ENCODE peak calls at places on chromosomes 3 and 15, in four cellular contexts. L, X, Y and H are unnamed samples.

GRCh38 chr15:57440167-57440566 is 63.9 kb downstream of the CGNL1 start:
- DNase-seq in L (no peak), X (no peak), Y (no peak), H (no peak)

GRCh38 chr15:39363761-39364586 is 216.9 kb upstream of the THBS1 start:
- DNase-seq in L (no peak), X (peak), Y (no peak), H (no peak)

GRCh38 chr3:48440590-48440958 is 517 bp downstream of the TMA7 start:
- DNase-seq in L (no peak), X (no peak), Y (no peak), H (peak)

GRCh38 chr3:132879651-132880050 is 157.4 kb upstream of the NPHP3 start:
- DNase-seq in L (no peak), X (no peak), Y (no peak), H (no peak)

GRCh38 chr15:95733931-95734330 is 596.6 kb upstream of the NR2F2 start:
- DNase-seq in L (no peak), X (peak), Y (no peak), H (no peak)

GRCh38 chr3:4983739-4984510 is 4.7 kb downstream of the BHLHE40 start:
- DNase-seq in L (peak), X (peak), Y (peak), H (no peak)

GRCh38 chr3:58666683-58667082 is at the start of gene FAM3D:
- DNase-seq in L (peak), X (peak), Y (peak), H (no peak)

GRCh38 chr3:190848891-190849290 is 13.6 kb downstream of the GMNC start:
- DNase-seq in L (no peak), X (peak), Y (no peak), H (no peak)

GRCh38 chr3:197181751-197182150 is 116.7 kb downstream of the DLG1 start:
- DNase-seq in L (no peak), X (no peak), Y (peak), H (no peak)

GRCh38 chr15:71545223-71545760 is 265.1 kb upstream of the NR2E3 start:
- DNase-seq in L (no peak), X (no peak), Y (no peak), H (no peak)

GRCh38 chr3:130607553-130608154 is 90.7 kb downstream of the COL6A6 start:
- DNase-seq in L (no peak), X (no peak), Y (no peak), H (no peak)

GRCh38 chr3:113825090-113825489 is 13.5 kb upstream of the GRAMD1C start:
- DNase-seq in L (no peak), X (peak), Y (no peak), H (no peak)

GRCh38 chr3:115713247-115713646 is 89.9 kb downstream of the GAP43 start:
- DNase-seq in L (no peak), X (no peak), Y (peak), H (no peak)

GRCh38 chr15:66080791-66081475 is 172.6 kb downstream of the MEGF11 start:
- DNase-seq in L (peak), X (no peak), Y (no peak), H (no peak)

DNA sequence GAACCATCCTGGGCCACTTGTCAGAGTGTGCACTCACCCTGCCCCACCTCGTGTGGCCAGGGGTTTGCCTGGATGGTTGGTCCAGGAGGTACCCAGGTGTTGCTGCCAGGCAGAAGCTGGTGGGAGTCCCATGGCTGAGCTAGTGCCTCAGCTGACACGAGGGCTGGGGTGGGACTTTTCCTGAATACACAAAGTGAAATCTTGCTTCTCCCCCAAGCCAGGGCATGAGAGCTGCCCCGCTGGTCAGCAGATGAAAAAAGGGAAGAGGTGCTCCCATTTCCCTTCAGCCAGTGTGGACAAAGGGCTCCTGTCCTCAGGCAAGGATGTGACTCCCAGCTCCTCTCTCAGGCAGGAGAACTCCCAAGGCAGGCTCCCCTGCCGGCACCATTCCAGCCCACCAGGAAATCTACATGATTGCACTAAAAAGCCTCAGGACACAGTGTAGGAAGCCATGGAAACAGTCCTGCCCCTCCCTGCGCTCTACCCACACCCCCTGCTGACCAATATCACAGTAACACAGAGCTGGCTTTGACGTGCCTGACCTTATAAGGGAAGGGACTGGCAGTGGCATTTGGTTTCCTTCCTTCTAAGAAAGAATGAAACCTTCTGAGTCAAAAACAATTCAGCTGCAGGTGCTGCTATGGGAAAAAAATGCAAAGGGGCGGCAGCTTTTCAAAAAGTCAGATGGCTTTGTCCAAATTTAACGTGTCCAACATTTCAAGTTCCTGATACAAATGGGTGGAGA is 33.9 kb downstream of the MYO5C start:
- DNase-seq in L (peak), X (peak), Y (peak), H (peak)
- TF ChIP-seq CTCF in L (no peak), X (no peak), Y (peak), H (no peak)

DNA sequence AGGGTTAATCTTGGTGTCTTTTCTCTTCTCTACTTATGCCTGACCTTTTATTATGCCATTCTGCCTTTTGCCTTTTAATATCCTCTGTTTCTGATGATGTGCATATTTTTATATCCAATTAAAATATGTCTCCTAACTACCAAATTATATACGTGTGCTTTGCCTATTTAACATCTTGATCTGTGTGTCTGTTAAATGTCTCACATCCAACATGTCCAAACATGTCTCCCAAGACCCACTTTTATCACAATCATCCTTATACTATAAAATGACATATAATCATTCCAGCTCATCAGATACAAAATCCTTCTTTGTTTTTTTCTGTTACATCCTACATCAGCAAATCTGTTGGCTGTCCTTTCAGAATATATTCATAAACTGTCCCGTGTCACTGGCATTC is 539.5 kb downstream of the ZPLD1 start:
- DNase-seq in L (no peak), X (no peak), Y (no peak), H (no peak)
- H3K4me3 ChIP-seq in L (no peak), X (no peak), Y (no peak), H (no peak)

GRCh38 chr3:123034996-123035395 is 7.4 kb upstream of the SEMA5B start:
- DNase-seq in L (no peak), X (no peak), Y (no peak), H (no peak)

GRCh38 chr3:123038751-123039150 is 11.2 kb upstream of the SEMA5B start:
- DNase-seq in L (no peak), X (no peak), Y (no peak), H (no peak)

GRCh38 chr3:123034120-123034519 is 6.6 kb upstream of the SEMA5B start:
- DNase-seq in L (no peak), X (no peak), Y (no peak), H (no peak)

GRCh38 chr3:123037015-123037375 is 9.4 kb upstream of the SEMA5B start:
- DNase-seq in L (no peak), X (no peak), Y (no peak), H (no peak)

DNA sequence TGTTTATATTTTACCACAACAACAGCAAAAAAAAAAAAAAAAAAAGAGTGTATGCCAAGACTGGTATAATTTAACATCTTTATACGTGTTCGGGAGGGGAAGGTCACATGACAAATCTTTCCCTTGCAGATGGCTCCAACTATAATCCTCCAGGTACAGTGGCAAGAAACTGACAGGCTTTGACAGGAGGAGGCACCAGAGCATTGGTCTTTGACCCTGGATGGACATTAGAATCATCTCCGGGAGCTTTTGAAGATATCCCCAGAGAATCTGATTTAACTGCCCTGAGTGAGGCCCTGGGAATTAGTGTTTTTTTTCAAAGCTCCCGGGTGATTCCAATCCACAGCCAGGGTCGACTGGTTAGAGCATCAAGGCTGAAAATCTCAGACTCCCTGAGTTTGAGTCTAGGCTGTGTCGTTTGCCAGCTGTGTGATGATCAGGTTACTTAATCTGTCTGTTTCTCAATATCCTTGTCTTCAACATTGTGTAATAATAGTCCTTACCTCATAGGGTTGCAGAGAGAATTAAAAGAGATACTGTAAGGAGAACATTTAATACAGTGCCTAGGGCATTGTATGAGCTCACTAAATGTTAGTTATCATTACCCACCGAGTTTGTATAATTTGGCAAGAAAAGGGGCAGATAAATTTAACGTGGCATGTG is 8.9 kb upstream of the SEMA5B start:
- DNase-seq in L (no peak), X (peak), Y (no peak), H (no peak)
- TF ChIP-seq CTCF in L (no peak), X (no peak), Y (no peak), H (no peak)

GRCh38 chr15:29968099-29968892 is 114.5 kb upstream of the GOLGA8J start:
- DNase-seq in L (no peak), X (peak), Y (no peak), H (no peak)
- H3K4me3 ChIP-seq in L (peak), X (peak), Y (peak), H (peak)

GRCh38 chr3:148158210-148158609 is 539.5 kb upstream of the AGTR1 start:
- DNase-seq in L (no peak), X (peak), Y (peak), H (no peak)

DNA sequence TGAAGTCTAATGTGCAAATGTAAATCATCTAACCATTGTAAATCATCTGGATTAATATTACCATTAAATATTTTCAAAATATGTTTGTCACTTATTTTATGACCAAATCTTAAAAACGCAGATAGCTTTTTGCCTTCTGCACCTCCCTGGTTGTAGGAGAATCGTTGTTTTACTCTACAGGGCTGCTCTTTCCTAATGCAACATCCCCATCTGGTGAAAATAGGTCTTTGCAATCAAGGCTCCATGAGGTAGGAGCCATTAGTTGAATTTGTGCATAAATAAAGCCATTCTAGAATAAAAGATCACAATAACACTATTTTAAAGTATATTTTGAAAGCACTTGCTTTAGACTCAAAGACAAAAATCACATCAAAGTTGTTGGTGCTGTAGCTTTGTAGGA is 535.6 kb upstream of the AGTR1 start:
- DNase-seq in L (no peak), X (no peak), Y (no peak), H (no peak)
- TF ChIP-seq CTCF in L (no peak), X (peak), Y (no peak), H (no peak)